ENCODE peak calls at places on chromosomes 16 and 17, in four cellular contexts. U is Peyer's patch, J is tibial nerve, W is breast epithelium. B is an unnamed sample. For H3K4me1, the result is how much of the 10 kb centered on the place peaks cover.

GRCh38 chr16:27841911-27842310 is 221.6 kb downstream of the GSG1L start:
- DNase-seq in J (no peak), U (no peak), W (peak), B (no peak)

GRCh38 chr17:13510062-13510461 is 91.7 kb downstream of the HS3ST3A1 start:
- DNase-seq in U (no peak), J (no peak), W (no peak), B (peak)

GRCh38 chr17:34163681-34164080 is 91.4 kb upstream of the CCL2 start:
- DNase-seq in W (no peak), U (no peak), J (no peak), B (peak)

GRCh38 chr16:11245222-11245737 is 10.7 kb downstream of the SOCS1 start:
- DNase-seq in W (no peak), J (no peak), U (no peak), B (no peak)

GRCh38 chr16:46974352-46974751 is 878 bp upstream of the DNAJA2 start:
- DNase-seq in U (peak), W (no peak), J (no peak), B (no peak)

GRCh38 chr17:54840885-54841614 is 59.6 kb upstream of the TOM1L1 start:
- DNase-seq in U (no peak), J (no peak), W (no peak), B (no peak)

GRCh38 chr16:67391424-67392300 is 1.6 kb downstream of the TPPP3 start:
- DNase-seq in J (no peak), U (no peak), W (no peak), B (no peak)

GRCh38 chr17:33498069-33498468 is 205.0 kb upstream of the ASIC2 start:
- DNase-seq in W (no peak), J (no peak), U (no peak), B (peak)

GRCh38 chr16:58299757-58300349 is 5.0 kb upstream of the PRSS54 start:
- DNase-seq in J (no peak), W (no peak), U (no peak), B (peak)

GRCh38 chr16:67228034-67228785 is 1.3 kb downstream of the TMEM208 start:
- DNase-seq in W (no peak), J (no peak), U (no peak), B (no peak)

GRCh38 chr16:64910351-64910750 is 211.5 kb downstream of the CDH11 start:
- DNase-seq in W (no peak), J (peak), U (no peak), B (no peak)

GRCh38 chr17:16879686-16880085 is 92.2 kb downstream of the TNFRSF13B start:
- DNase-seq in U (no peak), W (no peak), J (no peak), B (no peak)

GRCh38 chr17:11948791-11949190 is 48.5 kb downstream of the ZNF18 start:
- DNase-seq in U (no peak), J (no peak), W (no peak), B (no peak)

GRCh38 chr16:87822002-87822390 is 47.3 kb downstream of the SLC7A5 start:
- DNase-seq in W (no peak), U (no peak), J (no peak), B (no peak)
- H3K27ac ChIP-seq in W (no peak), U (no peak), J (peak), B (peak)

GRCh38 chr17:58527306-58527705 is 12.9 kb upstream of the MTMR4 start:
- DNase-seq in W (no peak), J (no peak), U (no peak), B (no peak)
- TF ChIP-seq CTCF in W (no peak), J (no peak), U (no peak), B (peak)

DNA sequence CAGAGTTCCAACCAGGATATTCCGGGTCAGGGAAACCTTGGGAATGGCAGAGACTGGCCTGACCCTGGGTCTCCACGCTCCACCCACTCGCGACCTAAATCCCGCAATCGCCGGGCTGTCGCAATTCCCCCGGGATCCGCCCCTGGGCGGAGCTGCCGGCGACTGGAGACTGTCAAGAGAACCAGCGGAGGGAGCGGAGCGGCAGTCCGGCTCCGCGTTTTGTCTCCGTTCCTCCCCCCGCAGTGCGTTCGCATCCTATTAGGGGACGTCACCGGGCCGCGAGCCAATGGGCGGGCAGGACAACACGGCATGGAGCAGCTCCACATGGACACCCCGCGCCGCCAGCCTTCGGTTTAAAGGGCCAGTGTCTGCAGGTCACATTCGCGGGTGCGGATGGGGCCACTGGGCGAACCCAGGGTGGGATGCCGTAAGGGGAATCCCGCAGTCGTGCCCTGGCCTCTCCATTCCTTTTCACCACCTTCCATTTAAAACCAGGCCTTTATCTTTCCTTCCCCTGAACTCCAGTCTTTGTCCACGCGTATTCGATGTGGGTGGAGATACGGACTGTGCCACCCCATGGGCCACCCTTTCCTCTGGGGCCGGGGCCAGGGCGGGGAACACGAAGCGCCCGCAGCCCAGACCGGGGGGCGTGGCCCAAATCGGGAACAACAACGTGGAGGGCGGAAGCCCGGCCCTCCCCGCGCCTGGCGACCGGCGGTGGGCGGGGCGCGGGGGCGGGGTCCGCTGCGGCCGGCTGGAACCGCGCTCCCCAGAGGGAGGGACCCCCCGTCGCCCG is 764 bp upstream of the MNT start:
- DNase-seq in W (peak), U (peak), J (peak), B (peak)
- H3K4me1 ChIP-seq in W (under half), U (under half), J (half or more), B (under half)

DNA sequence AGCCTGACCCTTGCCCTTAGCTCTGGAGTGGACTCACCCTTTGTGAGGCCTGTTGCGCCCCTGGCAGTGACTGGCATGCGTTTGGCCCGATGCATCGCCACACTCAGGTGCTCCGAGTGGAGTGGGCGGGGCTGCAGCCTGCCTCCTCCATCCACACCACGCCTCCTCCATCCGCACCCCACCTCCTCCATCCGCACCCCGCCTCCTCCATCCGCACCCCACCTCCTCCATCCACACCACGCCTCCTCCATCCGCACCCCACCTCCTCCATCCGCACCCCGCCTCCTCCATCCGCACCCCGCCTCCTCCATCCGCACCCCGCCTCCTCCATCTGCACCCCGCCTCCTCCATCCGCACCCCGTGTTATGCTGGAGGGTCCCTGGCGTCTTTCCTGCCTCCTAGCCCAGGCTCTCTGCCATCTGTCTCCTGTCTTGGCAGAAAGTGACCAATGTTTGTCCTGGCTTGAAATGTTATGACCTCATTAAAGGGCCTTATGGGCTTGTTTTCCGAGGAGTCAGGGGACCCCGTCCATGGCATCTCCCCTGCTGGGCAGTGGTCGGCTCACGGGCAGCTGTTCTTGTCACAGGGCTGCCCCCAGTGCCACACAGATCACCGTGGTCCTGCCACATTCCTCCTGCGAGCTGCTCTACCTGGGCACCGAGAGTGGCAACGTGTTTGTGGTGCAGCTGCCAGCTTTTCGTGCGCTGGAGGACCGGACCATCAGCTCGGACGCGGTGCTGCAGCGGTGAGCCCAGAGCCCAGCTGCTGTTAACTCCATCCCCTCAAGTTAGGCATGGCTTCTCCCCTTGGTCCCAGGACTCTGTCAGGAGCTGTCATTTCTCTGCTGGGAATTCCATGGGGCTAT is 28.7 kb upstream of the MYO15B start:
- DNase-seq in W (no peak), U (no peak), J (no peak), B (no peak)
- H3K27ac ChIP-seq in W (peak), U (no peak), J (no peak), B (no peak)

GRCh38 chr16:56422896-56423441 is 2.4 kb downstream of the AMFR start:
- DNase-seq in U (no peak), J (no peak), W (no peak), B (no peak)

GRCh38 chr16:56420613-56421012 is 4.7 kb downstream of the AMFR start:
- DNase-seq in U (no peak), W (no peak), J (no peak), B (no peak)

GRCh38 chr16:56423584-56424403 is 1.6 kb downstream of the AMFR start:
- DNase-seq in U (no peak), J (no peak), W (no peak), B (no peak)

GRCh38 chr16:56421313-56421712 is 4.0 kb downstream of the AMFR start:
- DNase-seq in U (no peak), W (no peak), J (no peak), B (no peak)

GRCh38 chr16:56421976-56422669 is 3.2 kb downstream of the AMFR start:
- DNase-seq in U (no peak), J (no peak), W (no peak), B (no peak)
- TF ChIP-seq CTCF in U (no peak), J (no peak), W (no peak), B (no peak)

GRCh38 chr16:4471869-4472268 is 2.6 kb downstream of the NMRAL1 start:
- DNase-seq in J (no peak), U (no peak), W (no peak), B (no peak)
- H3K4me1 ChIP-seq in J (under half), U (under half), W (under half), B (under half)

GRCh38 chr17:73335591-73336503 is 24.0 kb upstream of the CDC42EP4 start:
- DNase-seq in W (no peak), U (no peak), J (no peak), B (no peak)
- H3K27ac ChIP-seq in W (peak), U (peak), J (peak), B (no peak)

DNA sequence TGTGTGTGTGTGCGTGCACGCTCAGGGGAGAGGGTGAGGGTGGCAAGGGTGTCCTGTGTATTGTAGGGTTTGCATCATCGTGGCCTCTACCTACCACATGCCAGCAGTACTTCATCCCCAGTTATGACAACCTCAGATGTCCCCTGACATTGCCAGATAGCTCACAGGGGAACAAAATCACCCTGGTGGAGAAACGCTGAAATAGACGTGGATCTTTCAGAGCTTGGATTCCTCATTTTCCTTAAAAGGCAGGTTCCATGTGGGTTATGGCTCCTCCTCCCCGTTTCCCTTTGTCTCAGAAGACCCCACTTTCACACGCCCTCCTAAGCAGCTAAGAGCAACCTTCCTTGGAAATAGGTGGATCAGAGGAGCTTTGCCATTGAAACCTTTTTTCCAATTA is 75.2 kb upstream of the IRX3 start:
- DNase-seq in J (no peak), U (no peak), W (no peak), B (peak)
- TF ChIP-seq CTCF in J (no peak), U (no peak), W (no peak), B (peak)

B was measured in cardiac muscle cell.